ENCODE peak calls at places on chromosomes 3 and 15, in five cellular contexts. W, B, Z, P and M are unnamed samples.

GRCh38 chr3:148243609-148244008 is 454.1 kb upstream of the AGTR1 start:
- DNase-seq in W (no peak), Z (no peak), B (no peak), P (no peak), M (no peak)

GRCh38 chr15:73802336-73803105 is 49.4 kb upstream of the INSYN1 start:
- DNase-seq in P (no peak), Z (no peak), W (no peak), B (no peak), M (no peak)

GRCh38 chr3:59609967-59610366 is 560.1 kb upstream of the CFAP20DC start:
- DNase-seq in W (no peak), B (no peak), Z (no peak), P (no peak), M (no peak)

GRCh38 chr15:95277266-95277665 is 1045.9 kb downstream of the MCTP2 start:
- DNase-seq in W (no peak), B (no peak), Z (no peak), P (no peak), M (no peak)

GRCh38 chr15:49096090-49096750 is 50.0 kb upstream of the SECISBP2L start:
- DNase-seq in P (no peak), B (no peak), W (peak; percentile 70), Z (no peak), M (no peak)

GRCh38 chr3:119301001-119301400 is 6.8 kb downstream of the ARHGAP31 start:
- DNase-seq in B (no peak), P (no peak), W (no peak), Z (no peak), M (no peak)

GRCh38 chr15:23483821-23484299 is 36.8 kb upstream of the GOLGA6L2 start:
- DNase-seq in P (no peak), B (no peak), Z (no peak), W (no peak), M (peak; percentile 95)

GRCh38 chr3:84967767-84968581 is 9.2 kb downstream of the CADM2 start:
- DNase-seq in P (no peak), B (peak; percentile 83), W (no peak), Z (no peak), M (no peak)

GRCh38 chr3:169144271-169144670 is 519.2 kb downstream of the MECOM start:
- DNase-seq in P (no peak), W (no peak), B (no peak), Z (no peak), M (no peak)

GRCh38 chr15:59137566-59137965 is 32.6 kb downstream of the CCNB2 start:
- DNase-seq in P (no peak), B (no peak), Z (no peak), W (no peak), M (no peak)

GRCh38 chr3:19825175-19825574 is 108.8 kb downstream of the EFHB start:
- DNase-seq in W (no peak), Z (no peak), B (no peak), P (no peak), M (no peak)

GRCh38 chr3:59406943-59407342 is 357.1 kb upstream of the CFAP20DC start:
- DNase-seq in Z (peak; percentile 53), P (no peak), W (no peak), B (no peak), M (no peak)

GRCh38 chr15:99467338-99467720 is 98.5 kb upstream of the MEF2A start:
- DNase-seq in B (no peak), Z (no peak), W (no peak), P (no peak), M (no peak)

GRCh38 chr15:44183363-44183762 is 11.7 kb downstream of the FRMD5 start:
- DNase-seq in B (no peak), W (no peak), Z (no peak), P (no peak), M (no peak)

GRCh38 chr15:72116680-72117447 is 1.1 kb downstream of the MYO9A start:
- DNase-seq in W (no peak), P (no peak), B (peak; percentile 70), Z (no peak), M (peak; percentile 28)

GRCh38 chr3:82163907-82164520 is 402.6 kb upstream of the GBE1 start:
- DNase-seq in Z (no peak), W (no peak), B (peak; percentile 73), P (peak; percentile 7), M (peak; percentile 2)

GRCh38 chr3:172711457-172711800 is 562 bp upstream of the NCEH1 start:
- DNase-seq in Z (no peak), B (no peak), W (peak; percentile 36), P (peak; percentile 32), M (peak; percentile 70)

GRCh38 chr3:114274929-114275328 is 18.9 kb upstream of the TIGIT start:
- DNase-seq in B (no peak), W (no peak), Z (no peak), P (no peak), M (peak; percentile 33)

GRCh38 chr3:50227390-50228183 is 8.4 kb upstream of the GNAI2 start:
- DNase-seq in W (peak; percentile 82), P (peak; percentile 88), B (peak; percentile 97), Z (peak; percentile 61), M (peak; percentile 87)

GRCh38 chr3:32428092-32429068 is 36.7 kb downstream of the CMTM7 start:
- DNase-seq in Z (no peak), W (no peak), P (no peak), B (no peak), M (no peak)

GRCh38 chr3:175392653-175393052 is 533.5 kb downstream of the NAALADL2 start:
- DNase-seq in P (no peak), W (no peak), B (no peak), Z (no peak), M (no peak)

GRCh38 chr15:39095218-39095879 is 485.5 kb upstream of the THBS1 start:
- DNase-seq in W (no peak), P (no peak), B (peak; percentile 33), Z (no peak), M (no peak)

GRCh38 chr3:24034464-24034863 is 89.4 kb downstream of the NR1D2 start:
- DNase-seq in P (no peak), Z (no peak), W (no peak), B (no peak), M (no peak)

GRCh38 chr3:113260980-113261920 is 49.9 kb downstream of the BOC start:
- DNase-seq in W (no peak), B (no peak), Z (no peak), P (no peak), M (no peak)

GRCh38 chr3:181040030-181040429 is 50.5 kb upstream of the DNAJC19 start:
- DNase-seq in B (no peak), Z (no peak), W (peak; percentile 7), P (no peak), M (no peak)

DNA sequence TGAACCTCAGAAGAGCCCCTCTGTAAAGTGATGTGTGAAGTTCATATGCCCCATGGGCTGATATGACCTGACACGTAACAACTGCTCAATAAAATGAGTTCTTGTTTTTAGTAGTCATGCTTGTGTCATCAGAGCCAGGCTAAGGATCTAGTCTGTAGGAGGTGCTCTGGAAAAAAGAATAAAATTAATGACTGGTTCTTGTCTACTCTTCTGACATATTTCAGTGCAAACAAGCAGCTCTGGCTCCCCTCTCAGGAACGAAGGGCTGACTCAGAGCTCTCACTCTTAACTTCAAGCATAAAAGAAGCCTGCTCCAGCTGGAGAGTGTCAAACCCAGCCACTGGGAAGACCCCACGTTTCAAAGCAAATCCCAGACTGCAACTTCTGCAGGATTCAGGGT is 77.0 kb downstream of the LRIG1 start:
- DNase-seq in P (no peak), Z (no peak), W (no peak), B (no peak), M (no peak)
- TF ChIP-seq JUNB in P (no peak), Z (no peak), W (no peak), B (no peak), M (no peak)

GRCh38 chr3:129485681-129486056 is 42.8 kb upstream of the RHO start:
- DNase-seq in B (no peak), W (no peak), Z (no peak), P (no peak), M (no peak)
- TF ChIP-seq JUNB in B (no peak), W (no peak), Z (no peak), P (no peak), M (no peak)

DNA sequence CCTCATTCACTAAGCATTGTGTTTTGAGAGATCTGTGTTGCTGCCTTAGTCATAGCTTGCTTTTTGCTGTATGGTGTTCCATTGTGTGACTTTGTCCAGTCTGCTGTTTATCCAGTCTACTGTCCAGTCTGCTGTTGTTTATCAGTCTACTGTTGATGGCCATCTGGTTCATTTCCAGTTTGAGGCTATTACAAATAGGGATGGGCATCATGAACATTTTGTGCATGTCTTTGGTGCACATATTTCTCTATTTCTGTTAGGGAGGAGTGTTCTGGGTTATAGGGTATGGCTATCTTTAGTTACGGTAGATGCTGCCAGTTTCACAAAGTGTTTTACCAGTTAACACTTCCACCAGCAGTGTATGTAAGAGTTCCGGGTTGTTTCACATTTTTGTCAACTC is 22.2 kb upstream of the CLEC3B start:
- DNase-seq in W (no peak), B (no peak), Z (no peak), P (no peak), M (no peak)
- TF ChIP-seq JUNB in W (no peak), B (no peak), Z (no peak), P (no peak), M (no peak)

GRCh38 chr3:38168151-38168987 is 3.0 kb downstream of the OXSR1 start:
- DNase-seq in P (no peak), Z (no peak), B (no peak), W (no peak), M (no peak)
- TF ChIP-seq JUNB in P (no peak), Z (no peak), B (no peak), W (no peak), M (no peak)